ENCODE peak calls at places on chromosomes 13 and 19, in seven cellular contexts. X, Q, K, A, L, I and R are unnamed samples.

GRCh38 chr13:97111705-97112104 is 110.4 kb upstream of the MBNL2 start:
- DNase-seq in K (no peak), L (no peak), A (no peak), I (no peak), X (no peak), Q (no peak), R (no peak)

GRCh38 chr19:42284641-42285341 is 15.7 kb downstream of the CIC start:
- DNase-seq in I (no peak), A (no peak), L (no peak), K (no peak), X (no peak), Q (no peak), R (no peak)

GRCh38 chr13:21218351-21219043 is 42.0 kb downstream of the MRPL57 start:
- DNase-seq in I (no peak), L (no peak), K (peak; percentile 15), A (no peak), Q (no peak), X (no peak), R (no peak)

GRCh38 chr19:30319411-30319810 is 52.8 kb upstream of the ZNF536 start:
- DNase-seq in L (no peak), K (no peak), A (no peak), X (no peak), Q (no peak), I (no peak), R (no peak)

GRCh38 chr13:112444416-112445399 is 68.6 kb downstream of the SPACA7 start:
- DNase-seq in X (no peak), Q (no peak), I (no peak), A (no peak), K (no peak), L (no peak), R (no peak)

GRCh38 chr13:97395437-97396136 is 38.4 kb upstream of the RAP2A start:
- DNase-seq in Q (no peak), A (peak; percentile 34), L (peak; percentile 4), I (no peak), X (no peak), K (peak; percentile 30), R (no peak)

GRCh38 chr19:40797963-40798222 is 1.1 kb upstream of the EGLN2 start:
- DNase-seq in K (no peak), X (no peak), Q (no peak), A (no peak), I (no peak), L (no peak), R (no peak)

GRCh38 chr19:34260771-34261173 is 6.4 kb downstream of the GARRE1 start:
- DNase-seq in A (peak; percentile 61), X (no peak), I (no peak), L (no peak), Q (no peak), K (peak; percentile 27), R (no peak)

GRCh38 chr19:58338825-58339558 is 12.2 kb downstream of the ZSCAN22 start:
- DNase-seq in A (no peak), I (no peak), X (no peak), Q (no peak), K (peak; percentile 33), L (no peak), R (no peak)

GRCh38 chr19:57708641-57709354 is at the start of gene ZNF154:
- DNase-seq in L (peak; percentile 21), I (peak; percentile 86), A (peak; percentile 86), X (peak; percentile 8), Q (peak; percentile 8), K (no peak), R (peak; percentile 64)

GRCh38 chr13:94232956-94233355 is 246.5 kb downstream of the DCT start:
- DNase-seq in L (no peak), K (no peak), Q (no peak), I (no peak), A (peak; percentile 61), X (no peak), R (no peak)

GRCh38 chr13:88068975-88069374 is 397.8 kb downstream of the SLITRK5 start:
- DNase-seq in A (no peak), Q (no peak), X (no peak), I (peak; percentile 23), K (no peak), L (no peak), R (no peak)

GRCh38 chr13:109385161-109385560 is 401.2 kb downstream of the IRS2 start:
- DNase-seq in L (no peak), X (no peak), I (no peak), Q (no peak), K (peak; percentile 84), A (peak; percentile 60), R (no peak)